ENCODE peak calls at places on chromosomes 12 and 14, in six cellular contexts. B is coronary artery, A is cardiac muscle cell, Q is fibroblast of pulmonary artery, D is AG09309, V is pancreas. G is an unnamed sample.

GRCh38 chr14:63995285-63995684 is 142.5 kb downstream of the SYNE2 start:
- DNase-seq in A (no peak), B (no peak), V (no peak), Q (no peak), D (no peak), G (no peak)

GRCh38 chr14:103696466-103697071 is 18.7 kb downstream of the XRCC3 start:
- DNase-seq in A (no peak), B (no peak), Q (peak), V (peak), D (no peak), G (no peak)

GRCh38 chr12:19287302-19287701 is 152.0 kb upstream of the AEBP2 start:
- DNase-seq in B (no peak), D (no peak), V (no peak), A (no peak), Q (peak), G (no peak)

GRCh38 chr12:104498211-104498801 is 41.6 kb downstream of the CHST11 start:
- DNase-seq in A (no peak), V (no peak), B (no peak), Q (no peak), D (peak), G (no peak)

GRCh38 chr12:26471560-26471959 is 276.2 kb downstream of the SSPN start:
- DNase-seq in Q (peak), B (no peak), D (peak), V (no peak), A (no peak), G (peak)

GRCh38 chr12:93875157-93875556 is 198.0 kb downstream of the CRADD start:
- DNase-seq in A (no peak), D (no peak), Q (no peak), V (no peak), B (no peak), G (no peak)

GRCh38 chr12:101663298-101663697 is 34.1 kb upstream of the CHPT1 start:
- DNase-seq in A (no peak), V (no peak), Q (no peak), D (no peak), B (no peak), G (no peak)

GRCh38 chr12:7142057-7142644 is 12.0 kb downstream of the CLSTN3 start:
- DNase-seq in A (peak), Q (peak), D (no peak), B (no peak), V (no peak), G (no peak)

GRCh38 chr12:113400362-113400761 is 3.3 kb downstream of the SDS start:
- DNase-seq in V (no peak), A (no peak), Q (no peak), D (no peak), B (no peak), G (no peak)

GRCh38 chr14:24481622-24482324 is 26.3 kb downstream of the CMA1 start:
- DNase-seq in A (peak), B (no peak), V (peak), D (no peak), Q (peak), G (no peak)

GRCh38 chr14:104971447-104972240 is 6.5 kb downstream of the AHNAK2 start:
- DNase-seq in D (no peak), A (no peak), Q (no peak), V (peak), B (no peak), G (no peak)

GRCh38 chr14:39762576-39763401 is 330.6 kb upstream of the FBXO33 start:
- DNase-seq in V (no peak), A (no peak), Q (peak), B (no peak), D (no peak), G (no peak)

GRCh38 chr12:114245555-114245954 is 160.4 kb downstream of the TBX5 start:
- DNase-seq in V (no peak), A (peak), Q (no peak), B (no peak), D (no peak), G (no peak)

GRCh38 chr14:92470215-92470614 is 43.4 kb upstream of the RIN3 start:
- DNase-seq in B (no peak), Q (no peak), V (no peak), A (no peak), D (peak), G (peak)

GRCh38 chr14:99568567-99569560 is 35.1 kb downstream of the CCDC85C start:
- DNase-seq in D (no peak), Q (peak), B (no peak), A (peak), V (no peak), G (no peak)

GRCh38 chr12:29589271-29589670 is 91.8 kb upstream of the OVCH1 start:
- DNase-seq in D (no peak), V (no peak), Q (no peak), A (no peak), B (no peak), G (no peak)

GRCh38 chr14:50312734-50313054 is 570 bp downstream of the DMAC2L start:
- DNase-seq in D (no peak), V (no peak), Q (no peak), A (no peak), B (no peak), G (no peak)

GRCh38 chr14:50311974-50312733 is at the start of the genes DMAC2L and L2HGDH:
- DNase-seq in A (peak), Q (peak), V (peak), B (peak), D (peak), G (peak)

GRCh38 chr14:50310445-50310844 is 1.6 kb downstream of the L2HGDH start:
- DNase-seq in V (no peak), A (no peak), Q (no peak), B (no peak), D (no peak), G (no peak)

GRCh38 chr14:50308363-50308762 is 3.7 kb downstream of the L2HGDH start:
- DNase-seq in Q (no peak), B (no peak), D (no peak), A (no peak), V (no peak), G (no peak)

DNA sequence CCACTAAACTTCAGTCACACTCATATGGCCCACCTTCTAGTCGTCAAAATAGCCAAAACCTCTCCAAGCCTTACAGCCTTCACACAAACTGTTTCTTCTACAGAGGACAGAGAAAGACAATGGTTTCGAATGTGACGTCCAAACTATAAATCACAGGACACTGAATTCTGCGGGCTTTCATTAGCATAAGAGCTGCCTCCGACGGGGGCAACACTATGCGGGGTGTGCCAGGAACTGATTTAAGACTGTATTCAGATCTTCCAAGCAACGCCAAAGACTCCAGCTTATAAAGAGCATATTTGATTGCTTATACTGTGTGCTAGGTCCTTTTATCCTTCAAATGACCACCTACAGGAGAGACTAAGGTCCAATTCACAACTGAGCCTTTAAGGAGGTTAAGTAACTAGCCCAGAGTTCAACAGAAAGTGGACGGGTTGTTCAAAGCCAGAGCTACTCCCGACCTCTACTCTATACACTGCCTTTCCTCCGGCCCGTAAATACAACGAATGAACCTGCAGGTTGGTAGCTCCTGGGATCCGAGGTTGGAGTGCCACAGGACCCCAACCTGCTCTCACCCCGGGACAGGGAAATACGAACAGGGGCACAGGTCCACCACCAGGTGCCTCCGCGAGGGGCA is 574 bp downstream of the L2HGDH start:
- DNase-seq in V (no peak), Q (no peak), B (no peak), D (no peak), A (no peak), G (no peak)
- TF ChIP-seq CTCF in V (no peak), Q (peak), B (no peak), D (peak), A (peak), G (peak)

DNA sequence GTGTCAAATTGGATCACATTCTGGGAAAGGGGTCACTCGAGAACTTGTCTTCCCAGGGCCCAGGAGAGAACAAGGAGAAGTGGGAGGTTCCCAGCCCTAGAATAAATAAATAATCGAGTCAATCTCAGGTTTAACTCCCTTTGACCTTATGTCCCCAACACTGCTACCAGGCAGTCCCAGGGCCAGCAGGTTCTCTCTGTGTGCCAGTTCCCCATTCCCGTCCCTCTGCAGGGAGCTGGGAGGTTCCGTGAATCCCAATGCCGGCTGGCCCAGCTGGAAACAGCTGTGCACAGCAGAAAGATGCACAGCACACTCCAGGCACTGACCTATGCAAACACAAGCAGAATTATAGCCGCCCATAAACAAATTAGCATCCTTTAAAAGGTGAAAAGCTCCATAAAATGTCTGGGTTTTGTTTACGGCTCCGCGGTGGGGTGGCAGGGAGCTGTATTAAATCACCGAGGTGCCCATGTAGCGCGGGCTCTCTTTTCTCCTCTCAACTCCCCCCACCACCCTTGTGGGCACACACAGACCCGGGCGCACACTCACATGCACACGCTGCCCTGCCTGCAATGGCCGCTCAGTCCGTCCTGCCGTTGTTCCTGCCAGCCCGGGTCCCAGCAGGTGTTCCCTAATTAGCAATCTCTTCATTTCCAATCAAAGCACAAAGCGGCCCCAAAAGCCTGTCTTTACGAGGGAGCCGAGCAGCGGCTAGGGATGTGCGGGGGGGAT is 46.6 kb upstream of the ESRRB start:
- DNase-seq in Q (no peak), B (no peak), D (no peak), V (no peak), A (no peak), G (no peak)
- H3K4me3 ChIP-seq in Q (no peak), B (no peak), D (no peak), V (no peak), A (no peak), G (no peak)

DNA sequence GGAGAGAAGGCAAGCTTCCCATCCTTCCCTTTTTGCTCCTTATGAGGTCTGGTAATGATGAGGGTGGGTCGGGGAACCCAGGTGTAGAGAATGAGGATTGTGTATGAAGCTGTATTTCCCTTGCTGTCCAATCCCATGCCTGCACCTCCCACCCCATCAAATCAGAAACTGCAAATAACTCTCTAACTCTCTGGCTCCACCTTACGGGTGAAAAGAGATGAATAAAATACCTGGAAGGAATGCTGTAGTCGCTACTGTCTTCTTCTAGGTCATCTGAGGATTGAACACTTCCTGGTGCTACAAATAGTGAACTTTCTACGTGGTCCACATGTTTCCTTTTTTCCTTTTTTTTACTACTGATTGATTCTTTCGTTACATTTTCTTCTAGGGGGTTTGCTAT is 38.9 kb upstream of the DICER1 start:
- DNase-seq in Q (peak), V (no peak), A (peak), B (peak), D (no peak), G (no peak)
- TF ChIP-seq CTCF in Q (peak), V (no peak), A (no peak), B (no peak), D (peak), G (no peak)

GRCh38 chr12:91985002-91985767 is 160.5 kb downstream of the BTG1 start:
- DNase-seq in Q (no peak), V (no peak), D (peak), A (no peak), B (no peak), G (no peak)
- H3K4me3 ChIP-seq in Q (no peak), V (no peak), D (no peak), A (no peak), B (no peak), G (no peak)

GRCh38 chr14:22547309-22547947 is 41.6 kb downstream of the DAD1 start:
- DNase-seq in Q (no peak), A (no peak), B (no peak), D (no peak), V (no peak), G (no peak)

GRCh38 chr14:22549981-22550670 is 38.9 kb downstream of the DAD1 start:
- DNase-seq in Q (peak), V (no peak), A (no peak), B (no peak), D (no peak), G (no peak)

GRCh38 chr14:22546722-22547071 is 42.3 kb downstream of the DAD1 start:
- DNase-seq in Q (no peak), A (no peak), B (no peak), V (no peak), D (no peak), G (no peak)

GRCh38 chr14:22549304-22549962 is 39.6 kb downstream of the DAD1 start:
- DNase-seq in B (no peak), V (no peak), A (no peak), D (no peak), Q (no peak), G (no peak)

GRCh38 chr14:22547948-22548750 is 40.9 kb downstream of the DAD1 start:
- DNase-seq in B (no peak), Q (no peak), A (no peak), D (no peak), V (no peak), G (no peak)
- TF ChIP-seq CTCF in B (no peak), Q (no peak), A (no peak), D (no peak), V (no peak), G (no peak)

GRCh38 chr12:123132951-123133619 is 17.8 kb downstream of the PITPNM2 start:
- DNase-seq in V (no peak), B (no peak), D (no peak), Q (no peak), A (no peak), G (no peak)

GRCh38 chr12:123129651-123130050 is 21.2 kb downstream of the PITPNM2 start:
- DNase-seq in D (no peak), V (no peak), Q (no peak), B (no peak), A (no peak), G (no peak)

GRCh38 chr12:123133701-123134100 is 17.2 kb downstream of the PITPNM2 start:
- DNase-seq in Q (no peak), D (no peak), A (no peak), B (no peak), V (no peak), G (no peak)

GRCh38 chr12:123131291-123131831 is 19.5 kb downstream of the PITPNM2 start:
- DNase-seq in Q (no peak), B (no peak), V (no peak), A (no peak), D (no peak), G (no peak)

DNA sequence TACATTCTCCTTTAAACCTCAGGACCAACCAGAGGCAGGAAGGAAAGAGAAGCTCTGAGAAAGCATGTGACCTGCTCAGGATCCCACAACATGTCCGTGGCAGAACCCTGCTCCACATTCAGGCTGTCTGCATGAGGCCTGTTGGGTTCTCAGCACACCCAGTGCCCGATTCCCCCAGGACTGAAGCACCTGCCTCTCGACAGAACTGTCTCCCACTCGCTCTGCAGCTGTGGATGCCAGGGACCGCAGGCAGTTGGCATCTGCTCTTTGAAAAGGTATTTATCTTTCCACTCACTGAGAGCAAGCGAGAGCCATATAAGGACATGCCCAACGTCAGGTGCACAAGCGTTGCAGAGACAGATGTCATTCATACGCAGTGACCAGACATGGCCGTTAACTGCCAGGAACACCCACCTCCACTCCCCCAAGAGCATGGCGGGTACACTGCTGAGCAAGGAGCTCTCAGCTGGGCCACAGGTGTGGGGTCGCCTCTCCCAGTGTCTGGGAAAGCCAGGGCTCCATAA is 18.9 kb downstream of the PITPNM2 start:
- DNase-seq in D (no peak), B (no peak), Q (no peak), A (no peak), V (no peak), G (no peak)
- H3K4me3 ChIP-seq in D (no peak), B (no peak), Q (no peak), A (no peak), V (no peak), G (no peak)

DNA sequence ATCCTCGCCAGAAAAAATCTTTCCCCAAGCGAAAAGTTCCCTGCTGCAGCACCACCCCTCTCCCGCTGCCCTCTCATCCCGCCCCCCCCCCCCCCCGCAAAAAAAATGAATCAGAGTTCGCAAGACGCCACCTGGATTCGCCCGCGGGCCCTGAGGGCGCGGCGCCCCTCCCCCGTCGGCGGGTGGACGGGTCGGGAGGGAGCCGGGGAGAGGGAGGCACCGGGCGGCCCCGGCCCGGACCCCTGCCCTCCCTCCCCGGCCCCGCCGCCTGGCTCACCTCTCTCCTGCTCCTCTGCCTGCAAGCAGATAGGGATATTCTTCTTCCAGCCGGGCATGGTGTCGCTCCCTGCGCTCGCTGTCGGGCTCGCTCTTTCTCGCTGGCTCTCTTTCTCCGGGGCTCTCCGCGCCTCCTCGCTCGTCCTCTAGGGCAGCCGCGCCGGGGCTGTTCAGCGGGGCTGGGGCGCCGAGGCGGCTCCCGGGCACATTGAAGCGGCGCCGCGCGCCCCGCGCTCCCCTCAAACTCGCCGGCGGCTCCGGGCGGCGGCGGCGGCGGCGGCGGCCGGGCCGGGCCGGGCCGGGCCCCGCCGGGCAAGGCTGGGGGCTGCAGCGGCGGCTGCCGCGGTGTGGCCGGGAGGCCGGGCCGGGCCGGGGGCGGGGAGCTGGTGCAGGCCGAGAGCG is 200.2 kb upstream of the CAND1 start:
- DNase-seq in V (peak), B (no peak), D (no peak), Q (peak), A (peak), G (no peak)
- TF ChIP-seq CTCF in V (no peak), B (no peak), D (no peak), Q (no peak), A (no peak), G (no peak)

DNA sequence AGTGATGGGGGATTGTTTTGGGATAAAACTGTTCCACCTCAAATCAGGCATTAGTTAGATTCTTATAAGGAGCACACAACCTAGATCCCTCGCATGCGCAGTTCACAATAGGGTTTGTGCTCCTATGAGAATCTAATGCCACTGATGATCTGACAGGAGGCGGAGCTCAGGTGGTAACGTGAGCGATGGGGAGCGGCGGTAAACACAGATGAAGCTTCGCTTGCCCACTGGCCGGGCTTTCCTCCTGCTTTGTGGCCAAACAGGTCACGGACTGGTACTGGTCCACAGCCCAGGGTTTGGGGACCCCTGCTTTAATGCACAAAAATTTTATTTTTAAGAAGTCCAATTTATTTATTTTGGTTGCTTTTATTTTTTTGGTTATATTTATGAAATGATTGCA is 238.8 kb downstream of the AACS start:
- DNase-seq in B (no peak), D (no peak), V (no peak), A (no peak), Q (no peak), G (no peak)
- H3K4me3 ChIP-seq in B (no peak), D (no peak), V (no peak), A (no peak), Q (no peak), G (no peak)